ENCODE peak calls at places on chromosomes 2 and 18, in eight cellular contexts. Q is activated CD4-positive, alpha-beta T cell treated with anti-CD3 and anti-CD28 coated beads for 24 hours; A is keratinocyte; S is GDM1; J is neural progenitor cell; N is GM06990; D is HT-29; O is ovary. I is an unnamed sample.

GRCh38 chr2:190407662-190408537 is at the start of gene MFSD6:
- DNase-seq in Q (peak), A (no peak), S (no peak), J (peak), N (peak), D (peak), O (peak), I (no peak)

GRCh38 chr2:51919395-51919794 is 887.5 kb upstream of the NRXN1 start:
- DNase-seq in Q (no peak), A (no peak), S (no peak), J (no peak), N (no peak), D (no peak), O (no peak), I (no peak)

GRCh38 chr18:78780719-78781600 is 198.7 kb upstream of the SALL3 start:
- DNase-seq in Q (no peak), A (no peak), S (no peak), J (no peak), N (no peak), D (no peak), O (no peak), I (no peak)

GRCh38 chr2:197248001-197248401 is 62.6 kb downstream of the ANKRD44 start:
- DNase-seq in Q (no peak), A (no peak), S (no peak), J (no peak), N (no peak), D (no peak), O (no peak), I (no peak)

GRCh38 chr2:61677942-61678341 is 139.8 kb upstream of the XPO1 start:
- DNase-seq in Q (no peak), A (no peak), S (no peak), J (no peak), N (no peak), D (no peak), O (no peak), I (no peak)

GRCh38 chr18:55406374-55407045 is 181.5 kb downstream of the TCF4 start:
- DNase-seq in Q (no peak), A (no peak), S (no peak), J (no peak), N (no peak), D (no peak), O (no peak), I (no peak)

GRCh38 chr18:48770243-48770642 is 180.5 kb downstream of the SMAD7 start:
- DNase-seq in Q (no peak), A (no peak), S (no peak), J (no peak), N (no peak), D (no peak), O (no peak), I (no peak)

GRCh38 chr18:58208207-58208944 is 164.3 kb downstream of the NEDD4L start:
- DNase-seq in Q (no peak), A (no peak), S (no peak), J (no peak), N (no peak), D (no peak), O (no peak), I (no peak)

GRCh38 chr2:47195149-47195548 is 40.0 kb upstream of the STPG4 start:
- DNase-seq in Q (no peak), A (no peak), S (no peak), J (no peak), N (no peak), D (no peak), O (no peak), I (no peak)

GRCh38 chr2:168434164-168434563 is 21.9 kb upstream of the CERS6 start:
- DNase-seq in Q (no peak), A (no peak), S (no peak), J (no peak), N (no peak), D (peak), O (no peak), I (no peak)

GRCh38 chr2:221606369-221606768 is 34.3 kb upstream of the EPHA4 start:
- DNase-seq in Q (no peak), A (no peak), S (no peak), J (peak), N (no peak), D (no peak), O (no peak), I (no peak)

GRCh38 chr2:109369671-109370191 is 240.7 kb downstream of the SH3RF3 start:
- DNase-seq in Q (no peak), A (no peak), S (no peak), J (no peak), N (no peak), D (no peak), O (peak), I (no peak)

GRCh38 chr2:9846554-9846953 is 3.3 kb downstream of the TAF1B start:
- DNase-seq in Q (no peak), A (peak), S (no peak), J (no peak), N (no peak), D (no peak), O (no peak), I (no peak)

GRCh38 chr2:231483398-231484329 is 19.4 kb upstream of the NCL start:
- DNase-seq in Q (no peak), A (no peak), S (no peak), J (no peak), N (peak), D (no peak), O (peak), I (no peak)

GRCh38 chr2:61855178-61855523 is 1.3 kb upstream of the FAM161A start:
- DNase-seq in Q (no peak), A (no peak), S (no peak), J (peak), N (no peak), D (peak), O (peak), I (no peak)

GRCh38 chr2:219520079-219520478 is 5.8 kb downstream of the ASIC4 start:
- DNase-seq in Q (no peak), A (no peak), S (no peak), J (no peak), N (no peak), D (no peak), O (no peak), I (no peak)

GRCh38 chr2:85326946-85327756 is 638 bp downstream of the TGOLN2 start:
- DNase-seq in Q (no peak), A (peak), S (no peak), J (peak), N (peak), D (peak), O (peak), I (no peak)

GRCh38 chr18:45009766-45010165 is 329.1 kb downstream of the SETBP1 start:
- DNase-seq in Q (no peak), A (no peak), S (no peak), J (no peak), N (no peak), D (no peak), O (no peak), I (no peak)

GRCh38 chr2:43114210-43114609 is 112.2 kb downstream of the ZFP36L2 start:
- DNase-seq in Q (no peak), A (peak), S (peak), J (no peak), N (no peak), D (peak), O (no peak), I (no peak)

GRCh38 chr2:30346475-30347169 is 100.4 kb upstream of the LCLAT1 start:
- DNase-seq in Q (no peak), A (no peak), S (no peak), J (peak), N (no peak), D (no peak), O (peak), I (no peak)

GRCh38 chr18:29892960-29893558 is 1149.5 kb downstream of the DSC3 start:
- DNase-seq in Q (no peak), A (no peak), S (no peak), J (peak), N (no peak), D (peak), O (no peak), I (no peak)

GRCh38 chr2:213251618-213252017 is 32.6 kb upstream of the SPAG16 start:
- DNase-seq in Q (no peak), A (peak), S (no peak), J (peak), N (no peak), D (peak), O (no peak), I (no peak)

GRCh38 chr2:98348066-98348561 is 1.9 kb downstream of the CNGA3 start:
- DNase-seq in Q (no peak), A (no peak), S (no peak), J (peak), N (no peak), D (peak), O (no peak), I (no peak)

I was measured in GM12864.